ENCODE peak calls at places on chromosomes 11 and 22, in seven cellular contexts. X is brain microvascular endothelial cell; R is upper lobe of right lung; L is dorsolateral prefrontal cortex; P is gastrocnemius medialis; C is spleen; I is CD4-positive, alpha-beta T cell. V is an unnamed sample.

GRCh38 chr11:1543606-1544263 is 28.3 kb downstream of the DUSP8 start:
- DNase-seq in X (no peak), R (no peak), L (no peak), P (no peak), C (no peak), I (no peak), V (no peak)

GRCh38 chr22:20433191-20433590 is 4.4 kb downstream of the SCARF2 start:
- DNase-seq in X (no peak), R (peak; percentile 42), L (no peak), P (no peak), C (peak; percentile 46), I (no peak), V (no peak)

GRCh38 chr11:128207861-128208321 is 379.5 kb downstream of the ETS1 start:
- DNase-seq in X (peak; percentile 65), R (no peak), L (no peak), P (no peak), C (no peak), I (no peak), V (no peak)

GRCh38 chr11:35083181-35084061 is 55.5 kb upstream of the CD44 start:
- DNase-seq in X (peak; percentile 99), R (peak; percentile 70), L (peak; percentile 31), P (peak; percentile 41), C (peak; percentile 82), I (peak; percentile 41), V (no peak)

GRCh38 chr11:65891180-65892136 is 985 bp downstream of the CCDC85B start:
- DNase-seq in X (no peak), R (no peak), L (no peak), P (no peak), C (peak; percentile 90), I (no peak), V (no peak)

GRCh38 chr22:31972180-31972579 is 27.8 kb downstream of the YWHAH start:
- DNase-seq in X (no peak), R (no peak), L (no peak), P (no peak), C (no peak), I (no peak), V (no peak)

GRCh38 chr11:34052608-34053160 is 1.2 kb downstream of the CAPRIN1 start:
- DNase-seq in X (no peak), R (peak; percentile 70), L (no peak), P (peak; percentile 25), C (peak; percentile 89), I (no peak), V (peak; percentile 22)

GRCh38 chr11:2168286-2169000 is 3.2 kb downstream of the TH start:
- DNase-seq in X (no peak), R (no peak), L (no peak), P (no peak), C (no peak), I (no peak), V (no peak)

GRCh38 chr11:107050126-107050525 is 31.9 kb upstream of the GUCY1A2 start:
- DNase-seq in X (peak; percentile 39), R (no peak), L (no peak), P (no peak), C (no peak), I (no peak), V (no peak)

GRCh38 chr11:85798361-85798760 is 12.6 kb downstream of the SYTL2 start:
- DNase-seq in X (no peak), R (no peak), L (no peak), P (no peak), C (no peak), I (no peak), V (no peak)

GRCh38 chr11:58914821-58915543 is 24.3 kb upstream of the GLYATL1 start:
- DNase-seq in X (no peak), R (no peak), L (no peak), P (no peak), C (no peak), I (no peak), V (no peak)

GRCh38 chr11:119376197-119376847 is 5.2 kb downstream of the USP2 start:
- DNase-seq in X (no peak), R (peak; percentile 76), L (peak; percentile 95), P (peak; percentile 87), C (no peak), I (no peak), V (peak; percentile 37)

GRCh38 chr11:76495017-76495416 is 50.2 kb downstream of the EMSY start:
- DNase-seq in X (no peak), R (no peak), L (no peak), P (no peak), C (no peak), I (no peak), V (no peak)

GRCh38 chr11:129414144-129414876 is 38.7 kb downstream of the BARX2 start:
- DNase-seq in X (no peak), R (no peak), L (no peak), P (no peak), C (no peak), I (no peak), V (no peak)

DNA sequence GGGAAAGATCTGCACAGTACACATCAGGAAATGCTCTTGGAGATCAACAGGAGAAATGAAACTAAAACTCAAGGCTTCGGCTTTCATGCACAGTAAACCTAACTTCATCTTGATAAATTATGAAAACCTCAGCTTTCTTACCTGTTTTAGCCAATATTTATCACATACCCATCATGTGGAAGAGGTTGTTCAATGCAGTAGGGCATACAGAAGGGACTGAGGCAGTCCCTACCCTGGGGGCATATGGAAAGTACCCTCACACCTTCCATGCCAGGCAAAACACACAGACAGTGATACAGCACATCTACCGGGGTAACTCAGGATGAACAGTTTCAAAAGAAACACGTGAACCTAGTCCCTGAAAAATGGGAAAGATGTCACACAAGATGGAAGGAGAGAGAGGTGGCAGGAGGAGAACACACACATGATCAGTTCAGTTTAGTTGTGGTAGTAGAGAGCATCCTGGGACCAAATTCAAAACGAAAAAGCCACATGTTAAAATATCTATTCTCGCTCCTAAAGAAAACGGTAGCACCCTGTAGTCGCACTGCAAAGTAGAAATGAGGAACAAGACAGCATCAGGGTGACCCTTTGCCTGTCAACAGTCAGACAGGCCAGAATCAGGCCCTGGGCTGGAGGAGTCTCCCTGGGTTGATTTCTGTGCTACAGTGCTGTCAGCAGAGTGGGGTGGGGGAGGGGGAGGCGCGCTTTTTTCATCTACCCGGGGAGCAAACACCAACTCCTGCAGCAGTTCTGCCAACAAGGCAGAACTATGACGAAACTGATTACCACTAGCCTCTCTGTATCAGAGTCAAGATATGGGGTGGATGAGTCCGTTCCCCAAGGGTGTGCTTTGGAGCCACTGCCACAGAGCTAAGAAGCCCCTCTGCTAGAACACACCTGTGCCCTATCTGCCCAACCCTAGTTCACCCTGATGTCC is 1.3 kb downstream of the HIRA start:
- DNase-seq in X (peak; percentile 60), R (peak; percentile 68), L (peak; percentile 19), P (no peak), C (no peak), I (no peak), V (no peak)
- TF ChIP-seq CTCF in X (no peak), R (no peak), L (no peak), P (no peak), C (no peak), I (no peak), V (no peak)

GRCh38 chr22:39530692-39531331 is 1.7 kb downstream of the RPS19BP1 start:
- DNase-seq in X (peak; percentile 32), R (no peak), L (no peak), P (no peak), C (no peak), I (no peak), V (peak; percentile 17)
- TF ChIP-seq CTCF in X (peak; percentile 53), R (no peak), L (no peak), P (no peak), C (peak; percentile 27), I (no peak), V (peak; percentile 46)

DNA sequence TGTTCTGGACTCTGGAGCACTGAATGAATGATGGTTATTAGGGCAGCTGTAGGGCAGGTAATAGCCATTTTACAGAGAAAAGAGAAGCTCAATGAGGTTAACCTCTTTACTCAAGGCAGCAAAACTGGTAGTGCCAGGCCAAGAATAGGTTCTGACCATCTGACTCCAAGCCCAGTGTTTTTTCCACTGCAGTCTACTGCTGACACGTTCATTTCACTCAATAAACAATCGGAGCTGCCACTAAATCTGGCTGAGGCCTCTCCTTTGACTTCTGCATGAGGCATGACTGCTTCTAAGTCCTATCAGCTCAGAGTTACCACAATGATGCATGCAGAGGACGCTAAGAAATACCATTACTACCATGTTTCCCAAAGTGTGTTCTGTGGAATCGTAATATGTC is 117.6 kb downstream of the ARL14EP start:
- DNase-seq in X (no peak), R (no peak), L (no peak), P (no peak), C (no peak), I (no peak), V (no peak)
- TF ChIP-seq CTCF in X (no peak), R (no peak), L (no peak), P (no peak), C (no peak), I (no peak), V (no peak)

GRCh38 chr11:46117842-46118241 is 3.4 kb downstream of the PHF21A start:
- DNase-seq in X (no peak), R (no peak), L (no peak), P (no peak), C (no peak), I (no peak), V (no peak)
- TF ChIP-seq CTCF in X (peak; percentile 30), R (peak; percentile 24), L (no peak), P (no peak), C (no peak), I (peak; percentile 20), V (peak; percentile 50)

GRCh38 chr22:33299245-33299956 is 241.2 kb upstream of the SYN3 start:
- DNase-seq in X (no peak), R (no peak), L (no peak), P (no peak), C (peak; percentile 83), I (no peak), V (no peak)
- TF ChIP-seq CTCF in X (peak; percentile 18), R (no peak), L (no peak), P (no peak), C (no peak), I (no peak), V (no peak)